ENCODE peak calls at places on chromosomes 13 and 19, in six cellular contexts. T is psoas muscle; O is activated CD4-positive, alpha-beta T cell treated with anti-CD3 and anti-CD28 coated beads for 36 hours; U is EL; D is stimulated activated CD4-positive, alpha-beta T cell treated with anti-CD3 and anti-CD28 coated beads, Interleukin-15, amount 100 ng/mL, for 1 hour; V is AG10803. K is an unnamed sample.

GRCh38 chr19:7907544-7907943 is 3.9 kb downstream of the MAP2K7 start:
- DNase-seq in T (no peak), O (no peak), U (no peak), D (no peak), V (no peak), K (no peak)

GRCh38 chr13:114067886-114068722 is 64.3 kb downstream of the RASA3 start:
- DNase-seq in T (peak), O (peak), U (no peak), D (no peak), V (no peak), K (no peak)

GRCh38 chr19:8506402-8506957 is 4.0 kb upstream of the PRAM1 start:
- DNase-seq in T (no peak), O (no peak), U (no peak), D (no peak), V (no peak), K (no peak)

GRCh38 chr13:28447206-28447605 is 47.7 kb downstream of the FLT1 start:
- DNase-seq in T (no peak), O (no peak), U (no peak), D (no peak), V (no peak), K (no peak)

GRCh38 chr13:36834299-36834698 is 15.3 kb downstream of the RFXAP start:
- DNase-seq in T (no peak), O (no peak), U (no peak), D (no peak), V (no peak), K (no peak)

GRCh38 chr13:77902319-77902963 is 16.2 kb downstream of the EDNRB start:
- DNase-seq in T (no peak), O (no peak), U (no peak), D (no peak), V (no peak), K (no peak)

GRCh38 chr19:38685666-38686529 is 38.4 kb downstream of the ACTN4 start:
- DNase-seq in T (no peak), O (peak), U (peak), D (no peak), V (peak), K (no peak)

GRCh38 chr13:70385852-70386251 is 277.6 kb upstream of the KLHL1 start:
- DNase-seq in T (no peak), O (no peak), U (no peak), D (no peak), V (no peak), K (no peak)

GRCh38 chr13:98489446-98490194 is 87.3 kb downstream of the STK24 start:
- DNase-seq in T (no peak), O (no peak), U (no peak), D (no peak), V (no peak), K (no peak)

GRCh38 chr13:41178040-41178439 is 16.3 kb downstream of the KBTBD7 start:
- DNase-seq in T (no peak), O (no peak), U (no peak), D (no peak), V (peak), K (no peak)

GRCh38 chr19:43782689-43783231 is 2.0 kb upstream of the KCNN4 start:
- DNase-seq in T (no peak), O (peak), U (no peak), D (no peak), V (no peak), K (no peak)

GRCh38 chr19:17946965-17947784 is 14.4 kb downstream of the CCDC124 start:
- DNase-seq in T (no peak), O (peak), U (no peak), D (no peak), V (no peak), K (no peak)

GRCh38 chr13:46648166-46648607 is 95.2 kb downstream of the LRCH1 start:
- DNase-seq in T (no peak), O (peak), U (peak), D (no peak), V (peak), K (no peak)

GRCh38 chr13:78121459-78122348 is 203.1 kb upstream of the EDNRB start:
- DNase-seq in T (peak), O (peak), U (peak), D (no peak), V (peak), K (peak)

GRCh38 chr19:29491995-29492577 is 33.7 kb upstream of the VSTM2B start:
- DNase-seq in T (no peak), O (no peak), U (no peak), D (no peak), V (no peak), K (no peak)